ENCODE peak calls at places on chromosomes 11 and 22, in five cellular contexts. D, N, R, T and V are unnamed samples.

GRCh38 chr11:129225190-129225589 is 33.1 kb upstream of the ARHGAP32 start:
- DNase-seq in D (peak; percentile 59), N (no peak), R (peak; percentile 13), T (no peak), V (no peak)

GRCh38 chr11:88327462-88328143 is 9.9 kb downstream of the CTSC start:
- DNase-seq in D (no peak), N (no peak), R (no peak), T (no peak), V (no peak)

GRCh38 chr11:74577624-74578396 is 14.6 kb upstream of the POLD3 start:
- DNase-seq in D (no peak), N (no peak), R (no peak), T (no peak), V (peak; percentile 20)

GRCh38 chr11:43937434-43938411 is 4.7 kb upstream of the C11orf96 start:
- DNase-seq in D (peak; percentile 81), N (no peak), R (no peak), T (no peak), V (no peak)

GRCh38 chr22:36423461-36424404 is 36.0 kb upstream of the MYH9 start:
- DNase-seq in D (peak; percentile 97), N (no peak), R (peak; percentile 60), T (no peak), V (no peak)

GRCh38 chr11:64723117-64723906 is at the start of gene NRXN2:
- DNase-seq in D (peak; percentile 80), N (peak; percentile 87), R (peak; percentile 43), T (peak; percentile 81), V (peak; percentile 89)

GRCh38 chr11:9264381-9265210 is 554 bp downstream of the DENND5A start:
- DNase-seq in D (peak; percentile 91), N (peak; percentile 31), R (no peak), T (peak; percentile 49), V (peak; percentile 78)

GRCh38 chr11:110989734-110990133 is 255.8 kb upstream of the POU2AF2 start:
- DNase-seq in D (peak; percentile 81), N (no peak), R (peak; percentile 80), T (no peak), V (no peak)

GRCh38 chr11:36037031-36037430 is 93.2 kb downstream of the LDLRAD3 start:
- DNase-seq in D (no peak), N (no peak), R (no peak), T (no peak), V (peak; percentile 52)

GRCh38 chr11:3989891-3990290 is 104.7 kb upstream of the RRM1 start:
- DNase-seq in D (no peak), N (no peak), R (no peak), T (no peak), V (no peak)

GRCh38 chr22:44443641-44444235 is 54.3 kb downstream of the RTL6 start:
- DNase-seq in D (no peak), N (no peak), R (no peak), T (no peak), V (no peak)

GRCh38 chr11:59754494-59754858 is 700 bp upstream of the STX3 start:
- DNase-seq in D (no peak), N (no peak), R (no peak), T (peak; percentile 37), V (no peak)

GRCh38 chr11:58958500-58958899 is 19.2 kb downstream of the GLYATL1 start:
- DNase-seq in D (no peak), N (no peak), R (no peak), T (peak; percentile 74), V (no peak)

GRCh38 chr11:19953342-19953741 is 206.9 kb downstream of the DBX1 start:
- DNase-seq in D (peak; percentile 79), N (no peak), R (no peak), T (no peak), V (no peak)

GRCh38 chr11:72782081-72782920 is 11.5 kb downstream of the STARD10 start:
- DNase-seq in D (no peak), N (no peak), R (no peak), T (peak; percentile 86), V (no peak)

GRCh38 chr11:45449036-45449601 is 163.0 kb upstream of the SYT13 start:
- DNase-seq in D (no peak), N (no peak), R (no peak), T (no peak), V (no peak)

GRCh38 chr22:29167032-29167911 is 38.4 kb upstream of the EMID1 start:
- DNase-seq in D (no peak), N (no peak), R (no peak), T (no peak), V (no peak)

GRCh38 chr11:40281055-40281580 is 1178.3 kb downstream of the LRRC4C start:
- DNase-seq in D (peak; percentile 71), N (no peak), R (no peak), T (no peak), V (no peak)

GRCh38 chr11:8312966-8313365 is 49.3 kb upstream of the LMO1 start:
- DNase-seq in D (no peak), N (peak; percentile 47), R (no peak), T (no peak), V (no peak)

GRCh38 chr22:17803871-17804270 is 29.6 kb upstream of the BID start:
- DNase-seq in D (no peak), N (no peak), R (no peak), T (no peak), V (no peak)

GRCh38 chr11:40797981-40798380 is 661.5 kb downstream of the LRRC4C start:
- DNase-seq in D (no peak), N (no peak), R (no peak), T (no peak), V (peak; percentile 43)

GRCh38 chr11:64238076-64238475 is 2.8 kb upstream of the FKBP2 start:
- DNase-seq in D (no peak), N (no peak), R (no peak), T (no peak), V (no peak)

GRCh38 chr11:70662691-70663098 is 264.4 kb downstream of the CTTN start:
- DNase-seq in D (peak; percentile 5), N (no peak), R (no peak), T (no peak), V (no peak)
- H3K9me3 ChIP-seq in D (no peaks in the 10 kb centered on the region), N (no peaks in the 10 kb centered on the region), R (peaks cover 49% of the 10 kb centered on the region), T (no peaks in the 10 kb centered on the region), V (no peaks in the 10 kb centered on the region)

DNA sequence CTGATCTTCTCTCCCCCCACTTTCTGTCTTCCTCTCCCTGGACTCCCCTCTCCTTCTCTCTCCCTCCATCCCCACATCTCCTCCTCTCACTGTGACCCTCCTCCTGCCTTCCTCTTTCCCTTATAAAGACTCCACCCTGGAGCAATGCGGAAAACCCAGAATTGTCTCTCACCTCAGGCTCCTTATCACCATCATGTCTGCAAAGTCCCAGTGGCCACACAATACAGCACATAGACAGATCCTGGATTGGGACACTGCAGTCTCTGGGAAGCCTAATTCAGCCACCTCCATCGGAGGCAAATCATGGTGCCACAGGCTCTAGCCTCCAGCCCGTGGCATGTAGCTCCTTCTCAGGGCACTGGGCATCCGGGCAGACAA is 2.7 kb downstream of the RFPL2 start:
- DNase-seq in D (no peak), N (no peak), R (no peak), T (no peak), V (no peak)
- H3K9me3 ChIP-seq in D (no peaks in the 10 kb centered on the region), N (no peaks in the 10 kb centered on the region), R (peaks cover 8% of the 10 kb centered on the region), T (no peaks in the 10 kb centered on the region), V (no peaks in the 10 kb centered on the region)

GRCh38 chr22:48279465-48279765 is 1517.0 kb downstream of the TBC1D22A start:
- DNase-seq in D (no peak), N (no peak), R (no peak), T (no peak), V (no peak)

GRCh38 chr22:48278620-48279464 is 1516.4 kb downstream of the TBC1D22A start:
- DNase-seq in D (no peak), N (no peak), R (no peak), T (no peak), V (no peak)

GRCh38 chr22:48277868-48278581 is 1515.6 kb downstream of the TBC1D22A start:
- DNase-seq in D (no peak), N (no peak), R (no peak), T (peak; percentile 54), V (no peak)

GRCh38 chr22:48276933-48277867 is 1514.8 kb downstream of the TBC1D22A start:
- DNase-seq in D (no peak), N (no peak), R (no peak), T (peak; percentile 77), V (no peak)

GRCh38 chr22:48275412-48275811 is 1513.0 kb downstream of the TBC1D22A start:
- DNase-seq in D (no peak), N (no peak), R (no peak), T (no peak), V (no peak)
- H3K9me3 ChIP-seq in D (peaks cover 2% of the 10 kb centered on the region), N (no peaks in the 10 kb centered on the region), R (peaks cover 72% of the 10 kb centered on the region), T (no peaks in the 10 kb centered on the region), V (no peaks in the 10 kb centered on the region)

GRCh38 chr11:127818625-127819024 is 768.7 kb downstream of the ETS1 start:
- DNase-seq in D (no peak), N (no peak), R (no peak), T (no peak), V (no peak)
- H3K9me3 ChIP-seq in D (no peaks in the 10 kb centered on the region), N (no peaks in the 10 kb centered on the region), R (no peaks in the 10 kb centered on the region), T (no peaks in the 10 kb centered on the region), V (no peaks in the 10 kb centered on the region)

DNA sequence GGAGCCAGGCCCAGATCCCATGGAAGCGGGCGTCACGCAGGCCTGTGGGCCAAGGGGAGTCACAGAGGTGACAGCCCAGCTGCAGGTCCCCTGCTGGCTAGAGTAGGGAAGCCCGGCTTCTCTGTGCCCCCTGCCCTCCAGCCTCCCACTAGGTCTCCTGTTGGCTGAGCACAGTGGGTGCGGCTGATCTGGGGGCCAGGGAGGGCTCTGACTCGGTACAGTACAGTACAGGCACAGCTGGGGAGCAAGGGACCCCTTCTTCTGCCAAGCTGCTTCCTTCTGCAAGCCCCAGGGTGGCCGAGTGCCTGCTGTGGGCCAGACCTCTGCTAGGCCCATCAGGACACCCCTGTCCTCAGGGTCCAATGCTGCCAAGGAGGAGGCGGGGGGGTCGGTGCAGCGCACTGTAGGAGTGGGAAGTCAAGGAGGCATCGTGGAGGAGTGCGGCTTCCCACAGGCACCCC is 10.1 kb downstream of the SUSD2 start:
- DNase-seq in D (no peak), N (no peak), R (no peak), T (no peak), V (no peak)
- H3K9me3 ChIP-seq in D (no peaks in the 10 kb centered on the region), N (no peaks in the 10 kb centered on the region), R (no peaks in the 10 kb centered on the region), T (no peaks in the 10 kb centered on the region), V (no peaks in the 10 kb centered on the region)

DNA sequence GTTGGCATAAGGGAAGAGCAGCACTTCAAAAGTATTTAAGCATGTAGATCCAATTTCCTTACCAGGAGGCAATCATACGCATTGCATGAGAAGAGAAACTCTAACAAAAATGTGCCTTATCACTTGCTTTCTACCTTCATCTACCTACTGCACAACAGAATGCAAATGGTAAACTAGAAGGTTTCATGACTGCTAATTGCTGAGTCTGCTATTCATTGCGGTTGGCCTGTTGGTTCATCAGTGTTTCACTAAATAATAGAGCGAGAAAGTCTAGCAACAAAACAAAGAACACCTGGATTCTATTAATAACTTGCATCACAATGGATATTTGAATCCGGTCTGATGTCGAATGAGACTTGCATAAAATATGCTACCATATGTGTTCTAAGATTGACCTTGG is 229.0 kb downstream of the OPCML start:
- DNase-seq in D (no peak), N (no peak), R (no peak), T (no peak), V (no peak)
- H3K9me3 ChIP-seq in D (peaks cover 24% of the 10 kb centered on the region), N (no peaks in the 10 kb centered on the region), R (peaks cover 5% of the 10 kb centered on the region), T (no peaks in the 10 kb centered on the region), V (no peaks in the 10 kb centered on the region)